ENCODE peak calls at places on chromosome 12, in ten cellular contexts. E, B, A, P, U, C, N, S, J and D are unnamed samples.

GRCh38 chr12:80567391-80567790 is 123.4 kb downstream of the PTPRQ start:
- DNase-seq in E (no peak), B (no peak), A (no peak), P (no peak), U (no peak), C (no peak), N (no peak), S (no peak), J (no peak), D (no peak)

GRCh38 chr12:47900480-47901129 is 4.2 kb downstream of the VDR start:
- DNase-seq in E (no peak), B (no peak), A (peak; percentile 63), P (no peak), U (no peak), C (no peak), N (no peak), S (no peak), J (no peak), D (no peak)

GRCh38 chr12:118307069-118307954 is 65.4 kb downstream of the TAOK3 start:
- DNase-seq in E (peak; percentile 89), B (no peak), A (no peak), P (no peak), U (no peak), C (no peak), N (no peak), S (peak; percentile 43), J (peak; percentile 1), D (peak; percentile 91)

GRCh38 chr12:11771895-11772502 is 122.5 kb downstream of the ETV6 start:
- DNase-seq in E (no peak), B (no peak), A (no peak), P (no peak), U (no peak), C (no peak), N (no peak), S (no peak), J (no peak), D (no peak)

GRCh38 chr12:110741371-110741770 is 1.3 kb downstream of the PPP1CC start:
- DNase-seq in E (no peak), B (no peak), A (no peak), P (no peak), U (no peak), C (no peak), N (no peak), S (no peak), J (no peak), D (no peak)

GRCh38 chr12:131908082-131908715 is 13.8 kb downstream of the ULK1 start:
- DNase-seq in E (no peak), B (no peak), A (no peak), P (no peak), U (no peak), C (no peak), N (no peak), S (peak; percentile 9), J (no peak), D (no peak)

GRCh38 chr12:19477071-19477470 is 37.8 kb downstream of the AEBP2 start:
- DNase-seq in E (no peak), B (no peak), A (no peak), P (no peak), U (no peak), C (no peak), N (no peak), S (no peak), J (no peak), D (no peak)

GRCh38 chr12:67091204-67091603 is 178.0 kb upstream of the CAND1 start:
- DNase-seq in E (no peak), B (no peak), A (no peak), P (no peak), U (no peak), C (no peak), N (no peak), S (no peak), J (no peak), D (no peak)

GRCh38 chr12:45833401-45833800 is 103.9 kb downstream of the ARID2 start:
- DNase-seq in E (no peak), B (no peak), A (no peak), P (no peak), U (no peak), C (no peak), N (no peak), S (no peak), J (no peak), D (no peak)

GRCh38 chr12:131276501-131277185 is 322.9 kb downstream of the ADGRD1 start:
- DNase-seq in E (no peak), B (no peak), A (peak; percentile 29), P (peak; percentile 41), U (no peak), C (no peak), N (peak; percentile 41), S (no peak), J (no peak), D (no peak)

GRCh38 chr12:120365675-120366340 is 3.2 kb downstream of the MSI1 start:
- DNase-seq in E (no peak), B (no peak), A (no peak), P (no peak), U (no peak), C (no peak), N (no peak), S (no peak), J (no peak), D (no peak)

GRCh38 chr12:52615208-52615868 is 3.0 kb downstream of the KRT73 start:
- DNase-seq in E (peak; percentile 13), B (no peak), A (no peak), P (no peak), U (no peak), C (no peak), N (no peak), S (no peak), J (no peak), D (no peak)

GRCh38 chr12:97602315-97602714 is 139.7 kb downstream of the RMST start:
- DNase-seq in E (no peak), B (no peak), A (no peak), P (no peak), U (no peak), C (no peak), N (no peak), S (no peak), J (no peak), D (no peak)

GRCh38 chr12:16962889-16963288 is 356.9 kb upstream of the LMO3 start:
- DNase-seq in E (no peak), B (no peak), A (no peak), P (no peak), U (no peak), C (no peak), N (no peak), S (no peak), J (no peak), D (no peak)

GRCh38 chr12:57452937-57453509 is 2.1 kb upstream of the INHBE start:
- DNase-seq in E (peak; percentile 47), B (no peak), A (peak; percentile 83), P (peak; percentile 90), U (no peak), C (peak; percentile 63), N (peak; percentile 89), S (no peak), J (no peak), D (no peak)

GRCh38 chr12:43444940-43445564 is 107.0 kb downstream of the ADAMTS20 start:
- DNase-seq in E (peak; percentile 21), B (no peak), A (no peak), P (peak; percentile 60), U (no peak), C (no peak), N (no peak), S (no peak), J (peak; percentile 1), D (peak; percentile 38)

GRCh38 chr12:39365364-39366001 is 77.4 kb downstream of the KIF21A start:
- DNase-seq in E (no peak), B (no peak), A (no peak), P (no peak), U (no peak), C (no peak), N (no peak), S (no peak), J (no peak), D (no peak)